ENCODE peak calls at places on chromosomes 4 and X, in five cellular contexts. M is ascending aorta, G is psoas muscle, D is esophagus squamous epithelium, N is RWPE2. T is an unnamed sample.

GRCh38 chr4:155769092-155769491 is 10.3 kb downstream of the GUCY1B1 start:
- DNase-seq in M (no peak), G (no peak), D (no peak), N (no peak), T (no peak)

GRCh38 chr4:38606587-38606905 is 57.5 kb upstream of the KLF3 start:
- DNase-seq in M (no peak), G (no peak), D (no peak), N (no peak), T (no peak)

GRCh38 chr4:20252656-20253271 is 1.1 kb downstream of the SLIT2 start:
- DNase-seq in M (peak), G (peak), D (no peak), N (peak), T (no peak)

GRCh38 chr4:122758033-122758432 is 25.5 kb downstream of the BBS12 start:
- DNase-seq in M (no peak), G (no peak), D (no peak), N (no peak), T (no peak)

GRCh38 chr4:108003964-108004630 is 14.4 kb downstream of the HADH start:
- DNase-seq in M (no peak), G (no peak), D (no peak), N (no peak), T (no peak)

GRCh38 chr4:21012851-21013331 is 312.6 kb downstream of the PACRGL start:
- DNase-seq in M (no peak), G (no peak), D (no peak), N (no peak), T (no peak)

GRCh38 chr4:20194079-20195013 is 57.4 kb upstream of the SLIT2 start:
- DNase-seq in M (no peak), G (no peak), D (no peak), N (no peak), T (peak)

GRCh38 chr4:162715401-162715800 is 451.3 kb downstream of the NAF1 start:
- DNase-seq in M (no peak), G (no peak), D (no peak), N (no peak), T (no peak)

GRCh38 chrX:34879361-34879760 is 63.2 kb upstream of the FAM47B start:
- DNase-seq in M (no peak), G (no peak), D (no peak), N (no peak), T (no peak)

GRCh38 chr4:149269835-149270234 is 545.8 kb downstream of the IQCM start:
- DNase-seq in M (no peak), G (no peak), D (no peak), N (no peak), T (no peak)

GRCh38 chr4:149265645-149266044 is 550.0 kb downstream of the IQCM start:
- DNase-seq in M (no peak), G (no peak), D (no peak), N (no peak), T (no peak)

GRCh38 chr4:149264093-149264733 is 551.4 kb downstream of the IQCM start:
- DNase-seq in M (no peak), G (no peak), D (no peak), N (no peak), T (peak)
- TF ChIP-seq CTCF in M (no peak), G (peak), D (peak), N (peak), T (peak)

GRCh38 chr4:68736813-68737212 is 66.4 kb upstream of the UGT2B15 start:
- DNase-seq in M (no peak), G (no peak), D (no peak), N (no peak), T (no peak)
- H3K4me3 ChIP-seq in M (no peak), G (no peak), D (no peak), N (no peak), T (no peak)

DNA sequence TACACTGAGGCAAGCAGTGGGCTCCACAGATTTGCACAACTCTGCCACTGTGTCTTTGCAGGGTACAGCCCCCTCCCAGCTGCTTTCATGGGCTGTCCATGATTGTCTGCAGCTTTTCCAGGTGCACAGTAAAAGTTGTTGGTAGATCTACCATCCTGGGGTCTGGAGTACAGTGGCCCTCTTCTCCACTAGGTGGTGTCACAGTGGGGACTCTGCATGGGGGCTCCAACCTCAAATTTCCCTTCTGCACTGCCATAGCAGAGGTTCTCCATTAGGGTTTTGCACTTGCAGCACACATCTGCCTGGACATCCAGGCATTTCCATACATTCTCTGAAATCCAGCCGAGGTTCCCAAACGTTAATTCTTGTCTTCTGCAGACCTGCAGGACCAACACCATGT is 1002.3 kb downstream of the FAM133A start:
- DNase-seq in M (no peak), G (no peak), D (no peak), N (no peak), T (no peak)
- TF ChIP-seq CTCF in M (no peak), G (no peak), D (no peak), N (no peak), T (no peak)

DNA sequence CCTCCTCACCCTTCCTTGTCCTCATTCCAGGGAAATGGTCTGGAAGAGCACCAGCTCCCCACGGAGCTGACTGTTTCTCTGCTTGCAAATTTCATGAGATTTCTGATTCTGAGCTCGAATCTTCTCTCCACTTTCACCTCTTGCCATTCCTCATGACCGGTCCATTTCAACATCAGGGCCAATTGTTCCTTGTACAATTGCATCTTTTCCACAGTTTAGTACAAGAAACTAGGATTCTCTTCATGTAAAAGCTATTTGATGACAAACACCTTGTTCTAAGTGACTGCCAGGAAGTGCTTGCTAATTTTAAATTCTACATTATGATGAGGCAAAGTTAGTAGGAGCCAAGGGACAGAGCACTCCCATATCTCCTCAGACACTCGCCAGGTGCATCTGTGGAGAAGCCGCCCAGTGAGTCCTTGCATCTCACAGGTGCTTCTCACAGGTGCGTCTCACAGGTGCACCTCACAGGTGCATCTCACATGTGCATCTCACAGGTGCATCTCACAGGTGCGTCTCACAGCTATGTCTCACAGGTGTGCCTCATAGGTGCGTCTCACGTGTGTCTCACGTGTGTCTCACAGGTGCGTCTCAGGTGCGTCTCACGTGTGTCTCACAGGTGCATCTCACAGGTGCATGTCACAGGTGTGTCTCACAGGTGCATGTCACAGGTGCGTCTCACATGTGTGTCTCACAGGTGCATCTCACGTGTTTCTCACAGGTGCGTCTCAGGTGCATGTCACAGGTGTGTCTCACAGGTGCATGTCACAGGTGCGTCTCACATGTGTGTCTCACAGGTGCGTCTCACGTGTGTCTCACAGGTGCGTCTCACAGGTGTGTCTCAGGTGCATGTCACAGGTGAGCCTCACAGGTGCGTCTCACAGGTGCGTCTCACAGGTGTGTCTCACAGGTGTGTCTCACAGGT is 3.0 kb upstream of the PDE6B start:
- DNase-seq in M (no peak), G (no peak), D (no peak), N (no peak), T (no peak)
- H3K4me3 ChIP-seq in M (no peak), G (no peak), D (no peak), N (no peak), T (no peak)

GRCh38 chrX:16136080-16136479 is 12.7 kb downstream of the GRPR start:
- DNase-seq in M (no peak), G (no peak), D (no peak), N (no peak), T (no peak)

GRCh38 chrX:16137416-16138107 is 14.2 kb downstream of the GRPR start:
- DNase-seq in M (no peak), G (no peak), D (no peak), N (no peak), T (no peak)

GRCh38 chrX:16140983-16141382 is 17.6 kb downstream of the GRPR start:
- DNase-seq in M (no peak), G (no peak), D (no peak), N (no peak), T (no peak)

GRCh38 chrX:16140448-16140847 is 17.1 kb downstream of the GRPR start:
- DNase-seq in M (no peak), G (no peak), D (no peak), N (no peak), T (no peak)

DNA sequence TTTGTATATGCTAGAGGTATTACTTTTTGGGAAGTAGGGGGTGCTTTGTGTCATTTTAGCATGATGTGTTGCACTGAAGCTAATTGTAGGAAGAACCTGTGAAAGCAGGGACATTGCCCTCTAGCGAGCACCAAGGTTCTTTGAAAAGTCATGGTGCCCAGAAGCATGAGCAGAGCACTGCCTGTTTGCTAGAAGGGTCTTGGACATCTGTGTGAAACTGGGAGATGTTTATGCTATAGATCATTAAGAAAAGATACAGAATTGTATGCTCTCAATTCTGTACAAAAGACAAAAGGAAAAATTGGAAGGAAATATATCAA is 14.7 kb downstream of the GRPR start:
- DNase-seq in M (no peak), G (no peak), D (no peak), N (no peak), T (no peak)
- TF ChIP-seq CTCF in M (no peak), G (no peak), D (no peak), N (no peak), T (no peak)